ENCODE peak calls at places on chromosomes 7 and 10, in eight cellular contexts. One of them, this sample, is unnamed.

GRCh38 chr10:6580279-6581029 is 378 bp upstream of the PRKCQ start:
- DNase-seq in left ventricle myocardium inferior: peak; percentile 62
- DNase-seq in stimulated activated CD4-positive, alpha-beta T cell treated with anti-CD3 and anti-CD28 coated beads, TNF-alpha, amount 100 ng/mL, for 4 hours: peak; percentile 75
- DNase-seq in T-helper 9 cell: peak; percentile 86
- DNase-seq in activated T-helper 9 cell treated with anti-CD3 and anti-CD28 coated beads, Interleukin-2, amount 50 U/mL, for 16 hours: peak; percentile 83
- DNase-seq in activated CD4-positive, alpha-beta memory T cell treated with anti-CD3 and anti-CD28 coated beads, Interleukin-2, amount 10 ng/mL, durations not matched to agents 7 days and 5 days: peak; percentile 87
- DNase-seq in NCI-H345: no peak
- DNase-seq in NCI-H510A treated with DMSO at 0.1 percent for 48 hours: no peak
- DNase-seq in this sample: peak; percentile 90

GRCh38 chr7:27194002-27194352 is 5.9 kb downstream of the HOXA13 start:
- DNase-seq in left ventricle myocardium inferior: no peak
- DNase-seq in stimulated activated CD4-positive, alpha-beta T cell treated with anti-CD3 and anti-CD28 coated beads, TNF-alpha, amount 100 ng/mL, for 4 hours: no peak
- DNase-seq in T-helper 9 cell: no peak
- DNase-seq in activated T-helper 9 cell treated with anti-CD3 and anti-CD28 coated beads, Interleukin-2, amount 50 U/mL, for 16 hours: no peak
- DNase-seq in activated CD4-positive, alpha-beta memory T cell treated with anti-CD3 and anti-CD28 coated beads, Interleukin-2, amount 10 ng/mL, durations not matched to agents 7 days and 5 days: no peak
- DNase-seq in NCI-H345: no peak
- DNase-seq in NCI-H510A treated with DMSO at 0.1 percent for 48 hours: no peak
- DNase-seq in this sample: no peak

GRCh38 chr7:30787476-30787875 is 16.3 kb downstream of the MINDY4 start:
- DNase-seq in left ventricle myocardium inferior: no peak
- DNase-seq in stimulated activated CD4-positive, alpha-beta T cell treated with anti-CD3 and anti-CD28 coated beads, TNF-alpha, amount 100 ng/mL, for 4 hours: no peak
- DNase-seq in T-helper 9 cell: no peak
- DNase-seq in activated T-helper 9 cell treated with anti-CD3 and anti-CD28 coated beads, Interleukin-2, amount 50 U/mL, for 16 hours: no peak
- DNase-seq in activated CD4-positive, alpha-beta memory T cell treated with anti-CD3 and anti-CD28 coated beads, Interleukin-2, amount 10 ng/mL, durations not matched to agents 7 days and 5 days: no peak
- DNase-seq in NCI-H345: no peak
- DNase-seq in NCI-H510A treated with DMSO at 0.1 percent for 48 hours: no peak
- DNase-seq in this sample: no peak

GRCh38 chr10:122325235-122325634 is 49.3 kb upstream of the PLEKHA1 start:
- DNase-seq in left ventricle myocardium inferior: no peak
- DNase-seq in stimulated activated CD4-positive, alpha-beta T cell treated with anti-CD3 and anti-CD28 coated beads, TNF-alpha, amount 100 ng/mL, for 4 hours: no peak
- DNase-seq in T-helper 9 cell: no peak
- DNase-seq in activated T-helper 9 cell treated with anti-CD3 and anti-CD28 coated beads, Interleukin-2, amount 50 U/mL, for 16 hours: no peak
- DNase-seq in activated CD4-positive, alpha-beta memory T cell treated with anti-CD3 and anti-CD28 coated beads, Interleukin-2, amount 10 ng/mL, durations not matched to agents 7 days and 5 days: no peak
- DNase-seq in NCI-H345: no peak
- DNase-seq in NCI-H510A treated with DMSO at 0.1 percent for 48 hours: no peak
- DNase-seq in this sample: no peak

GRCh38 chr7:46035166-46035565 is 114.1 kb upstream of the IGFBP3 start:
- DNase-seq in left ventricle myocardium inferior: no peak
- DNase-seq in stimulated activated CD4-positive, alpha-beta T cell treated with anti-CD3 and anti-CD28 coated beads, TNF-alpha, amount 100 ng/mL, for 4 hours: no peak
- DNase-seq in T-helper 9 cell: no peak
- DNase-seq in activated T-helper 9 cell treated with anti-CD3 and anti-CD28 coated beads, Interleukin-2, amount 50 U/mL, for 16 hours: no peak
- DNase-seq in activated CD4-positive, alpha-beta memory T cell treated with anti-CD3 and anti-CD28 coated beads, Interleukin-2, amount 10 ng/mL, durations not matched to agents 7 days and 5 days: no peak
- DNase-seq in NCI-H345: no peak
- DNase-seq in NCI-H510A treated with DMSO at 0.1 percent for 48 hours: no peak
- DNase-seq in this sample: no peak

GRCh38 chr10:83545901-83546391 is 593.4 kb upstream of the GHITM start:
- DNase-seq in left ventricle myocardium inferior: peak; percentile 57
- DNase-seq in stimulated activated CD4-positive, alpha-beta T cell treated with anti-CD3 and anti-CD28 coated beads, TNF-alpha, amount 100 ng/mL, for 4 hours: no peak
- DNase-seq in T-helper 9 cell: no peak
- DNase-seq in activated T-helper 9 cell treated with anti-CD3 and anti-CD28 coated beads, Interleukin-2, amount 50 U/mL, for 16 hours: no peak
- DNase-seq in activated CD4-positive, alpha-beta memory T cell treated with anti-CD3 and anti-CD28 coated beads, Interleukin-2, amount 10 ng/mL, durations not matched to agents 7 days and 5 days: no peak
- DNase-seq in NCI-H345: peak; percentile 60
- DNase-seq in NCI-H510A treated with DMSO at 0.1 percent for 48 hours: no peak
- DNase-seq in this sample: no peak

GRCh38 chr7:78296689-78297371 is 498.3 kb downstream of the PHTF2 start:
- DNase-seq in left ventricle myocardium inferior: no peak
- DNase-seq in stimulated activated CD4-positive, alpha-beta T cell treated with anti-CD3 and anti-CD28 coated beads, TNF-alpha, amount 100 ng/mL, for 4 hours: no peak
- DNase-seq in T-helper 9 cell: no peak
- DNase-seq in activated T-helper 9 cell treated with anti-CD3 and anti-CD28 coated beads, Interleukin-2, amount 50 U/mL, for 16 hours: no peak
- DNase-seq in activated CD4-positive, alpha-beta memory T cell treated with anti-CD3 and anti-CD28 coated beads, Interleukin-2, amount 10 ng/mL, durations not matched to agents 7 days and 5 days: no peak
- DNase-seq in NCI-H345: peak; percentile 85
- DNase-seq in NCI-H510A treated with DMSO at 0.1 percent for 48 hours: no peak
- DNase-seq in this sample: no peak

GRCh38 chr7:91569702-91570457 is 305.6 kb downstream of the FZD1 start:
- DNase-seq in left ventricle myocardium inferior: no peak
- DNase-seq in stimulated activated CD4-positive, alpha-beta T cell treated with anti-CD3 and anti-CD28 coated beads, TNF-alpha, amount 100 ng/mL, for 4 hours: no peak
- DNase-seq in T-helper 9 cell: no peak
- DNase-seq in activated T-helper 9 cell treated with anti-CD3 and anti-CD28 coated beads, Interleukin-2, amount 50 U/mL, for 16 hours: no peak
- DNase-seq in activated CD4-positive, alpha-beta memory T cell treated with anti-CD3 and anti-CD28 coated beads, Interleukin-2, amount 10 ng/mL, durations not matched to agents 7 days and 5 days: no peak
- DNase-seq in NCI-H345: peak; percentile 67
- DNase-seq in NCI-H510A treated with DMSO at 0.1 percent for 48 hours: peak; percentile 46
- DNase-seq in this sample: no peak

GRCh38 chr10:34661580-34661979 is 153.5 kb downstream of the PARD3 start:
- DNase-seq in left ventricle myocardium inferior: no peak
- DNase-seq in stimulated activated CD4-positive, alpha-beta T cell treated with anti-CD3 and anti-CD28 coated beads, TNF-alpha, amount 100 ng/mL, for 4 hours: no peak
- DNase-seq in T-helper 9 cell: no peak
- DNase-seq in activated T-helper 9 cell treated with anti-CD3 and anti-CD28 coated beads, Interleukin-2, amount 50 U/mL, for 16 hours: no peak
- DNase-seq in activated CD4-positive, alpha-beta memory T cell treated with anti-CD3 and anti-CD28 coated beads, Interleukin-2, amount 10 ng/mL, durations not matched to agents 7 days and 5 days: no peak
- DNase-seq in NCI-H345: no peak
- DNase-seq in NCI-H510A treated with DMSO at 0.1 percent for 48 hours: no peak
- DNase-seq in this sample: no peak

GRCh38 chr7:157612664-157613561 is 276.1 kb downstream of the DNAJB6 start:
- DNase-seq in left ventricle myocardium inferior: peak; percentile 40
- DNase-seq in stimulated activated CD4-positive, alpha-beta T cell treated with anti-CD3 and anti-CD28 coated beads, TNF-alpha, amount 100 ng/mL, for 4 hours: peak; percentile 19
- DNase-seq in T-helper 9 cell: peak; percentile 56
- DNase-seq in activated T-helper 9 cell treated with anti-CD3 and anti-CD28 coated beads, Interleukin-2, amount 50 U/mL, for 16 hours: peak; percentile 52
- DNase-seq in activated CD4-positive, alpha-beta memory T cell treated with anti-CD3 and anti-CD28 coated beads, Interleukin-2, amount 10 ng/mL, durations not matched to agents 7 days and 5 days: peak; percentile 83
- DNase-seq in NCI-H345: no peak
- DNase-seq in NCI-H510A treated with DMSO at 0.1 percent for 48 hours: no peak
- DNase-seq in this sample: peak; percentile 83

GRCh38 chr10:24331457-24331856 is 122.5 kb downstream of the KIAA1217 start:
- DNase-seq in left ventricle myocardium inferior: peak; percentile 36
- DNase-seq in stimulated activated CD4-positive, alpha-beta T cell treated with anti-CD3 and anti-CD28 coated beads, TNF-alpha, amount 100 ng/mL, for 4 hours: no peak
- DNase-seq in T-helper 9 cell: no peak
- DNase-seq in activated T-helper 9 cell treated with anti-CD3 and anti-CD28 coated beads, Interleukin-2, amount 50 U/mL, for 16 hours: no peak
- DNase-seq in activated CD4-positive, alpha-beta memory T cell treated with anti-CD3 and anti-CD28 coated beads, Interleukin-2, amount 10 ng/mL, durations not matched to agents 7 days and 5 days: no peak
- DNase-seq in NCI-H345: no peak
- DNase-seq in NCI-H510A treated with DMSO at 0.1 percent for 48 hours: no peak
- DNase-seq in this sample: no peak

GRCh38 chr10:75294866-75295692 is 59.3 kb upstream of the COMTD1 start:
- DNase-seq in left ventricle myocardium inferior: peak; percentile 78
- DNase-seq in stimulated activated CD4-positive, alpha-beta T cell treated with anti-CD3 and anti-CD28 coated beads, TNF-alpha, amount 100 ng/mL, for 4 hours: peak; percentile 33
- DNase-seq in T-helper 9 cell: peak; percentile 28
- DNase-seq in activated T-helper 9 cell treated with anti-CD3 and anti-CD28 coated beads, Interleukin-2, amount 50 U/mL, for 16 hours: peak; percentile 46
- DNase-seq in activated CD4-positive, alpha-beta memory T cell treated with anti-CD3 and anti-CD28 coated beads, Interleukin-2, amount 10 ng/mL, durations not matched to agents 7 days and 5 days: peak; percentile 60
- DNase-seq in NCI-H345: peak; percentile 38
- DNase-seq in NCI-H510A treated with DMSO at 0.1 percent for 48 hours: peak; percentile 80
- DNase-seq in this sample: peak; percentile 50

GRCh38 chr10:2367083-2367482 is 629.8 kb upstream of the ADARB2 start:
- DNase-seq in left ventricle myocardium inferior: no peak
- DNase-seq in stimulated activated CD4-positive, alpha-beta T cell treated with anti-CD3 and anti-CD28 coated beads, TNF-alpha, amount 100 ng/mL, for 4 hours: no peak
- DNase-seq in T-helper 9 cell: no peak
- DNase-seq in activated T-helper 9 cell treated with anti-CD3 and anti-CD28 coated beads, Interleukin-2, amount 50 U/mL, for 16 hours: no peak
- DNase-seq in activated CD4-positive, alpha-beta memory T cell treated with anti-CD3 and anti-CD28 coated beads, Interleukin-2, amount 10 ng/mL, durations not matched to agents 7 days and 5 days: no peak
- DNase-seq in NCI-H345: no peak
- DNase-seq in NCI-H510A treated with DMSO at 0.1 percent for 48 hours: no peak
- DNase-seq in this sample: no peak

GRCh38 chr7:95491634-95492314 is 6.0 kb downstream of the ASB4 start:
- DNase-seq in left ventricle myocardium inferior: no peak
- DNase-seq in stimulated activated CD4-positive, alpha-beta T cell treated with anti-CD3 and anti-CD28 coated beads, TNF-alpha, amount 100 ng/mL, for 4 hours: no peak
- DNase-seq in T-helper 9 cell: no peak
- DNase-seq in activated T-helper 9 cell treated with anti-CD3 and anti-CD28 coated beads, Interleukin-2, amount 50 U/mL, for 16 hours: no peak
- DNase-seq in activated CD4-positive, alpha-beta memory T cell treated with anti-CD3 and anti-CD28 coated beads, Interleukin-2, amount 10 ng/mL, durations not matched to agents 7 days and 5 days: no peak
- DNase-seq in NCI-H345: peak; percentile 14
- DNase-seq in NCI-H510A treated with DMSO at 0.1 percent for 48 hours: peak; percentile 82
- DNase-seq in this sample: no peak

GRCh38 chr7:55515569-55516279 is 56.6 kb downstream of the VOPP1 start:
- DNase-seq in left ventricle myocardium inferior: no peak
- DNase-seq in stimulated activated CD4-positive, alpha-beta T cell treated with anti-CD3 and anti-CD28 coated beads, TNF-alpha, amount 100 ng/mL, for 4 hours: no peak
- DNase-seq in T-helper 9 cell: no peak
- DNase-seq in activated T-helper 9 cell treated with anti-CD3 and anti-CD28 coated beads, Interleukin-2, amount 50 U/mL, for 16 hours: no peak
- DNase-seq in activated CD4-positive, alpha-beta memory T cell treated with anti-CD3 and anti-CD28 coated beads, Interleukin-2, amount 10 ng/mL, durations not matched to agents 7 days and 5 days: no peak
- DNase-seq in NCI-H345: no peak
- DNase-seq in NCI-H510A treated with DMSO at 0.1 percent for 48 hours: no peak
- DNase-seq in this sample: no peak

GRCh38 chr7:128932862-128933821 is 4.6 kb upstream of the IRF5 start:
- DNase-seq in left ventricle myocardium inferior: no peak
- DNase-seq in stimulated activated CD4-positive, alpha-beta T cell treated with anti-CD3 and anti-CD28 coated beads, TNF-alpha, amount 100 ng/mL, for 4 hours: no peak
- DNase-seq in T-helper 9 cell: no peak
- DNase-seq in activated T-helper 9 cell treated with anti-CD3 and anti-CD28 coated beads, Interleukin-2, amount 50 U/mL, for 16 hours: no peak
- DNase-seq in activated CD4-positive, alpha-beta memory T cell treated with anti-CD3 and anti-CD28 coated beads, Interleukin-2, amount 10 ng/mL, durations not matched to agents 7 days and 5 days: peak; percentile 76
- DNase-seq in NCI-H345: no peak
- DNase-seq in NCI-H510A treated with DMSO at 0.1 percent for 48 hours: no peak
- DNase-seq in this sample: peak; percentile 21

GRCh38 chr10:88190123-88190522 is 326.7 kb downstream of the PTEN start:
- DNase-seq in left ventricle myocardium inferior: no peak
- DNase-seq in stimulated activated CD4-positive, alpha-beta T cell treated with anti-CD3 and anti-CD28 coated beads, TNF-alpha, amount 100 ng/mL, for 4 hours: no peak
- DNase-seq in T-helper 9 cell: no peak
- DNase-seq in activated T-helper 9 cell treated with anti-CD3 and anti-CD28 coated beads, Interleukin-2, amount 50 U/mL, for 16 hours: no peak
- DNase-seq in activated CD4-positive, alpha-beta memory T cell treated with anti-CD3 and anti-CD28 coated beads, Interleukin-2, amount 10 ng/mL, durations not matched to agents 7 days and 5 days: no peak
- DNase-seq in NCI-H345: no peak
- DNase-seq in NCI-H510A treated with DMSO at 0.1 percent for 48 hours: no peak
- DNase-seq in this sample: no peak

This sample was measured in naive thymus-derived CD8-positive, alpha-beta T cell.